ENCODE peak calls at places on chromosomes 2 and 18, in eight cellular contexts. One of them, this sample, is unnamed.
A peak's percentile ranks its signal among the peaks of the same experiment; 100 is the strongest.

GRCh38 chr18:32470136-32470712 is 458 bp downstream of the GAREM1 start:
- DNase-seq in RWPE1: peak; percentile 4
- DNase-seq in T-cell: no peak
- DNase-seq in adrenal gland: peak; percentile 60
- DNase-seq in nucleus accumbens: no peak
- DNase-seq in neural crest cell: peak; percentile 33
- DNase-seq in NCI-H2081: no peak
- DNase-seq in HCT116: no peak
- DNase-seq in this sample: peak; percentile 43

GRCh38 chr2:235957231-235957630 is 211.0 kb downstream of the GBX2 start:
- DNase-seq in neural crest cell: no peak
- DNase-seq in T-cell: no peak
- DNase-seq in adrenal gland: no peak
- DNase-seq in HCT116: no peak
- DNase-seq in nucleus accumbens: no peak
- DNase-seq in NCI-H2081: no peak
- DNase-seq in RWPE1: no peak
- DNase-seq in this sample: no peak

GRCh38 chr2:138421971-138422335 is 79.6 kb upstream of the SPOPL start:
- DNase-seq in nucleus accumbens: no peak
- DNase-seq in adrenal gland: no peak
- DNase-seq in HCT116: peak; percentile 55
- DNase-seq in NCI-H2081: no peak
- DNase-seq in RWPE1: peak; percentile 75
- DNase-seq in neural crest cell: no peak
- DNase-seq in T-cell: no peak
- DNase-seq in this sample: peak; percentile 95

GRCh38 chr2:228318218-228318617 is 136.7 kb upstream of the SPHKAP start:
- DNase-seq in RWPE1: peak; percentile 11
- DNase-seq in NCI-H2081: peak; percentile 11
- DNase-seq in HCT116: peak; percentile 27
- DNase-seq in adrenal gland: peak; percentile 61
- DNase-seq in nucleus accumbens: no peak
- DNase-seq in T-cell: no peak
- DNase-seq in neural crest cell: peak; percentile 32
- DNase-seq in this sample: no peak

GRCh38 chr2:63698825-63699548 is 110.2 kb downstream of the MDH1 start:
- DNase-seq in T-cell: no peak
- DNase-seq in neural crest cell: no peak
- DNase-seq in NCI-H2081: peak; percentile 40
- DNase-seq in adrenal gland: peak; percentile 46
- DNase-seq in HCT116: peak; percentile 76
- DNase-seq in nucleus accumbens: no peak
- DNase-seq in RWPE1: peak; percentile 77
- DNase-seq in this sample: peak; percentile 36

GRCh38 chr2:179201884-179202283 is 62.7 kb downstream of the SESTD1 start:
- DNase-seq in neural crest cell: no peak
- DNase-seq in RWPE1: no peak
- DNase-seq in T-cell: no peak
- DNase-seq in adrenal gland: no peak
- DNase-seq in nucleus accumbens: no peak
- DNase-seq in NCI-H2081: no peak
- DNase-seq in HCT116: peak; percentile 8
- DNase-seq in this sample: no peak

GRCh38 chr18:56086786-56087185 is 498.8 kb upstream of the TCF4 start:
- DNase-seq in RWPE1: no peak
- DNase-seq in HCT116: no peak
- DNase-seq in T-cell: no peak
- DNase-seq in neural crest cell: no peak
- DNase-seq in adrenal gland: no peak
- DNase-seq in nucleus accumbens: no peak
- DNase-seq in NCI-H2081: no peak
- DNase-seq in this sample: no peak

GRCh38 chr2:216829533-216829932 is 30.3 kb downstream of the TNP1 start:
- DNase-seq in T-cell: no peak
- DNase-seq in neural crest cell: no peak
- DNase-seq in nucleus accumbens: no peak
- DNase-seq in adrenal gland: peak; percentile 89
- DNase-seq in NCI-H2081: peak; percentile 79
- DNase-seq in HCT116: no peak
- DNase-seq in RWPE1: no peak
- DNase-seq in this sample: no peak

GRCh38 chr2:71008342-71008741 is 13.7 kb upstream of the TEX261 start:
- DNase-seq in adrenal gland: no peak
- DNase-seq in neural crest cell: no peak
- DNase-seq in NCI-H2081: no peak
- DNase-seq in HCT116: no peak
- DNase-seq in RWPE1: no peak
- DNase-seq in nucleus accumbens: no peak
- DNase-seq in T-cell: no peak
- DNase-seq in this sample: no peak

GRCh38 chr18:77008576-77009315 is 123.8 kb downstream of the MBP start:
- DNase-seq in HCT116: no peak
- DNase-seq in RWPE1: no peak
- DNase-seq in nucleus accumbens: no peak
- DNase-seq in T-cell: no peak
- DNase-seq in NCI-H2081: no peak
- DNase-seq in neural crest cell: no peak
- DNase-seq in adrenal gland: no peak
- DNase-seq in this sample: peak; percentile 57

GRCh38 chr2:157837851-157838441 is 38.2 kb downstream of the ACVR1 start:
- DNase-seq in neural crest cell: no peak
- DNase-seq in T-cell: no peak
- DNase-seq in nucleus accumbens: no peak
- DNase-seq in RWPE1: no peak
- DNase-seq in adrenal gland: peak; percentile 56
- DNase-seq in NCI-H2081: peak; percentile 82
- DNase-seq in HCT116: no peak
- DNase-seq in this sample: no peak

GRCh38 chr2:47198985-47199451 is 43.9 kb upstream of the STPG4 start:
- DNase-seq in nucleus accumbens: no peak
- DNase-seq in neural crest cell: no peak
- DNase-seq in T-cell: no peak
- DNase-seq in HCT116: no peak
- DNase-seq in adrenal gland: no peak
- DNase-seq in NCI-H2081: no peak
- DNase-seq in RWPE1: peak; percentile 54
- DNase-seq in this sample: peak; percentile 46

GRCh38 chr2:107361951-107362350 is 464.7 kb upstream of the RGPD4 start:
- DNase-seq in adrenal gland: no peak
- DNase-seq in nucleus accumbens: no peak
- DNase-seq in T-cell: no peak
- DNase-seq in neural crest cell: no peak
- DNase-seq in HCT116: no peak
- DNase-seq in NCI-H2081: no peak
- DNase-seq in RWPE1: no peak
- DNase-seq in this sample: no peak

GRCh38 chr2:215396595-215397313 is 39.1 kb downstream of the FN1 start:
- DNase-seq in adrenal gland: no peak
- DNase-seq in HCT116: no peak
- DNase-seq in nucleus accumbens: no peak
- DNase-seq in RWPE1: no peak
- DNase-seq in NCI-H2081: no peak
- DNase-seq in T-cell: no peak
- DNase-seq in neural crest cell: no peak
- DNase-seq in this sample: peak; percentile 59

GRCh38 chr2:119219873-119220272 is 3.8 kb upstream of the STEAP3 start:
- DNase-seq in RWPE1: no peak
- DNase-seq in neural crest cell: no peak
- DNase-seq in NCI-H2081: no peak
- DNase-seq in T-cell: no peak
- DNase-seq in adrenal gland: no peak
- DNase-seq in HCT116: no peak
- DNase-seq in nucleus accumbens: no peak
- DNase-seq in this sample: no peak

GRCh38 chr18:21599585-21600525 is 649 bp downstream of the ESCO1 start:
- DNase-seq in neural crest cell: no peak
- DNase-seq in nucleus accumbens: no peak
- DNase-seq in HCT116: no peak
- DNase-seq in RWPE1: peak; percentile 57
- DNase-seq in adrenal gland: peak; percentile 70
- DNase-seq in T-cell: no peak
- DNase-seq in NCI-H2081: peak; percentile 63
- DNase-seq in this sample: peak; percentile 73

GRCh38 chr2:16652296-16653082 is 13.1 kb downstream of the CYRIA start:
- DNase-seq in HCT116: no peak
- DNase-seq in T-cell: no peak
- DNase-seq in nucleus accumbens: no peak
- DNase-seq in RWPE1: no peak
- DNase-seq in NCI-H2081: no peak
- DNase-seq in adrenal gland: no peak
- DNase-seq in neural crest cell: no peak
- DNase-seq in this sample: no peak

GRCh38 chr2:25822190-25823117 is 55.8 kb downstream of the ASXL2 start:
- DNase-seq in adrenal gland: peak; percentile 41
- DNase-seq in neural crest cell: no peak
- DNase-seq in nucleus accumbens: no peak
- DNase-seq in RWPE1: no peak
- DNase-seq in NCI-H2081: no peak
- DNase-seq in HCT116: no peak
- DNase-seq in T-cell: peak; percentile 63
- DNase-seq in this sample: peak; percentile 68

GRCh38 chr2:137249463-137249862 is 484.1 kb downstream of the THSD7B start:
- DNase-seq in T-cell: no peak
- DNase-seq in HCT116: no peak
- DNase-seq in neural crest cell: no peak
- DNase-seq in RWPE1: no peak
- DNase-seq in adrenal gland: no peak
- DNase-seq in NCI-H2081: no peak
- DNase-seq in nucleus accumbens: no peak
- DNase-seq in this sample: no peak

GRCh38 chr2:208369091-208369490 is 37.5 kb upstream of the PTH2R start:
- DNase-seq in neural crest cell: no peak
- DNase-seq in HCT116: no peak
- DNase-seq in RWPE1: peak; percentile 69
- DNase-seq in T-cell: no peak
- DNase-seq in adrenal gland: no peak
- DNase-seq in nucleus accumbens: no peak
- DNase-seq in NCI-H2081: no peak
- DNase-seq in this sample: peak; percentile 94

GRCh38 chr2:127044165-127044718 is 62.7 kb downstream of the BIN1 start:
- DNase-seq in adrenal gland: no peak
- DNase-seq in nucleus accumbens: no peak
- DNase-seq in neural crest cell: no peak
- DNase-seq in HCT116: no peak
- DNase-seq in T-cell: no peak
- DNase-seq in RWPE1: no peak
- DNase-seq in NCI-H2081: no peak
- DNase-seq in this sample: no peak

GRCh38 chr2:113277474-113278072 is 1.1 kb downstream of the PAX8 start:
- DNase-seq in nucleus accumbens: no peak
- DNase-seq in T-cell: no peak
- DNase-seq in neural crest cell: no peak
- DNase-seq in HCT116: no peak
- DNase-seq in NCI-H2081: no peak
- DNase-seq in RWPE1: no peak
- DNase-seq in adrenal gland: no peak
- DNase-seq in this sample: no peak

GRCh38 chr18:59249186-59249774 is 24.0 kb downstream of the RAX start:
- DNase-seq in RWPE1: peak; percentile 21
- DNase-seq in adrenal gland: peak; percentile 70
- DNase-seq in neural crest cell: peak; percentile 60
- DNase-seq in T-cell: no peak
- DNase-seq in HCT116: peak; percentile 75
- DNase-seq in nucleus accumbens: no peak
- DNase-seq in NCI-H2081: peak; percentile 80
- DNase-seq in this sample: peak; percentile 28

GRCh38 chr2:191369034-191369433 is 123.8 kb downstream of the MYO1B start:
- DNase-seq in NCI-H2081: no peak
- DNase-seq in T-cell: no peak
- DNase-seq in RWPE1: peak; percentile 12
- DNase-seq in HCT116: no peak
- DNase-seq in nucleus accumbens: no peak
- DNase-seq in neural crest cell: no peak
- DNase-seq in adrenal gland: no peak
- DNase-seq in this sample: no peak

GRCh38 chr2:83305758-83306378 is 1153.2 kb downstream of the SUCLG1 start:
- DNase-seq in RWPE1: no peak
- DNase-seq in nucleus accumbens: no peak
- DNase-seq in T-cell: no peak
- DNase-seq in NCI-H2081: no peak
- DNase-seq in neural crest cell: no peak
- DNase-seq in HCT116: peak; percentile 8
- DNase-seq in adrenal gland: no peak
- DNase-seq in this sample: no peak

GRCh38 chr18:12556946-12557806 is 100.7 kb downstream of the SPIRE1 start:
- DNase-seq in nucleus accumbens: no peak
- DNase-seq in adrenal gland: no peak
- DNase-seq in neural crest cell: no peak
- DNase-seq in T-cell: no peak
- DNase-seq in NCI-H2081: no peak
- DNase-seq in HCT116: no peak
- DNase-seq in RWPE1: no peak
- DNase-seq in this sample: no peak

GRCh38 chr2:48651127-48651526 is 33.5 kb downstream of the GTF2A1L start:
- DNase-seq in T-cell: no peak
- DNase-seq in HCT116: no peak
- DNase-seq in nucleus accumbens: no peak
- DNase-seq in RWPE1: no peak
- DNase-seq in neural crest cell: no peak
- DNase-seq in adrenal gland: no peak
- DNase-seq in NCI-H2081: peak; percentile 26
- DNase-seq in this sample: no peak

GRCh38 chr2:113041871-113042270 is 10.8 kb downstream of the IL36B start:
- DNase-seq in nucleus accumbens: no peak
- DNase-seq in HCT116: peak; percentile 29
- DNase-seq in T-cell: no peak
- DNase-seq in adrenal gland: no peak
- DNase-seq in RWPE1: no peak
- DNase-seq in NCI-H2081: no peak
- DNase-seq in neural crest cell: no peak
- DNase-seq in this sample: peak; percentile 18

GRCh38 chr18:23883277-23883790 is 131.2 kb upstream of the TTC39C start:
- DNase-seq in RWPE1: peak; percentile 56
- DNase-seq in HCT116: no peak
- DNase-seq in adrenal gland: no peak
- DNase-seq in NCI-H2081: peak; percentile 70
- DNase-seq in nucleus accumbens: no peak
- DNase-seq in neural crest cell: no peak
- DNase-seq in T-cell: no peak
- DNase-seq in this sample: no peak

GRCh38 chr2:62343636-62344349 is 147.9 kb downstream of the B3GNT2 start:
- DNase-seq in adrenal gland: no peak
- DNase-seq in T-cell: no peak
- DNase-seq in neural crest cell: no peak
- DNase-seq in HCT116: no peak
- DNase-seq in NCI-H2081: no peak
- DNase-seq in nucleus accumbens: no peak
- DNase-seq in RWPE1: no peak
- DNase-seq in this sample: no peak

GRCh38 chr2:54579682-54580349 is 123.7 kb downstream of the SPTBN1 start:
- DNase-seq in NCI-H2081: peak; percentile 31
- DNase-seq in neural crest cell: no peak
- DNase-seq in RWPE1: no peak
- DNase-seq in T-cell: peak; percentile 56
- DNase-seq in nucleus accumbens: no peak
- DNase-seq in HCT116: no peak
- DNase-seq in adrenal gland: no peak
- DNase-seq in this sample: no peak

GRCh38 chr2:132782166-132782783 is 112.3 kb upstream of the LYPD1 start:
- DNase-seq in HCT116: no peak
- DNase-seq in NCI-H2081: no peak
- DNase-seq in adrenal gland: no peak
- DNase-seq in RWPE1: no peak
- DNase-seq in neural crest cell: no peak
- DNase-seq in T-cell: no peak
- DNase-seq in nucleus accumbens: no peak
- DNase-seq in this sample: no peak

GRCh38 chr2:11688222-11689069 is 18.5 kb upstream of the NTSR2 start:
- DNase-seq in RWPE1: peak; percentile 79
- DNase-seq in T-cell: peak; percentile 67
- DNase-seq in adrenal gland: peak; percentile 90
- DNase-seq in nucleus accumbens: no peak
- DNase-seq in neural crest cell: peak; percentile 90
- DNase-seq in HCT116: peak; percentile 61
- DNase-seq in NCI-H2081: peak; percentile 61
- DNase-seq in this sample: peak; percentile 58

GRCh38 chr2:166000401-166000800 is 46.8 kb upstream of the TTC21B start:
- DNase-seq in adrenal gland: no peak
- DNase-seq in NCI-H2081: no peak
- DNase-seq in neural crest cell: no peak
- DNase-seq in T-cell: no peak
- DNase-seq in RWPE1: no peak
- DNase-seq in HCT116: no peak
- DNase-seq in nucleus accumbens: no peak
- DNase-seq in this sample: no peak